ENCODE peak calls at places on chromosomes 7 and 10, in seven cellular contexts. W is hepatocyte, O is upper lobe of right lung, M is body of pancreas, A is A673, B is AG04450, U is PC-3. L is an unnamed sample.

GRCh38 chr10:47404937-47405336 is 20.8 kb upstream of the ZNF488 start:
- DNase-seq in M (no peak), W (no peak), O (no peak), U (no peak), B (no peak), A (no peak), L (no peak)

GRCh38 chr10:119113805-119114732 is 10.2 kb downstream of the DENND10 start:
- DNase-seq in U (peak; percentile 54), B (peak; percentile 85), M (peak; percentile 30), O (no peak), W (peak; percentile 82), A (no peak), L (no peak)

GRCh38 chr7:101096957-101097347 is 11.7 kb downstream of the TRIM56 start:
- DNase-seq in U (no peak), A (no peak), B (no peak), W (no peak), M (no peak), O (no peak), L (no peak)

GRCh38 chr10:132421377-132422168 is 24.6 kb downstream of the PWWP2B start:
- DNase-seq in A (no peak), U (peak; percentile 65), B (no peak), O (peak; percentile 93), W (peak; percentile 89), M (peak; percentile 91), L (peak; percentile 78)

GRCh38 chr10:11886851-11887250 is 63.7 kb downstream of the PROSER2 start:
- DNase-seq in B (no peak), W (no peak), U (peak; percentile 57), O (peak; percentile 57), M (no peak), A (no peak), L (no peak)

GRCh38 chr10:7484456-7485266 is 73.8 kb upstream of the SFMBT2 start:
- DNase-seq in O (no peak), M (peak; percentile 33), U (no peak), A (no peak), W (no peak), B (no peak), L (no peak)

GRCh38 chr10:7279303-7279702 is 131.5 kb downstream of the SFMBT2 start:
- DNase-seq in U (no peak), W (no peak), A (no peak), O (no peak), M (no peak), B (no peak), L (no peak)

GRCh38 chr10:6254200-6254599 is 51.5 kb downstream of the PFKFB3 start:
- DNase-seq in B (no peak), A (no peak), U (no peak), W (no peak), M (no peak), O (no peak), L (no peak)

GRCh38 chr7:140060243-140060630 is 2.5 kb downstream of the PARP12 start:
- DNase-seq in O (no peak), M (no peak), B (no peak), A (no peak), U (peak; percentile 80), W (no peak), L (no peak)

GRCh38 chr7:103981003-103981423 is 8.4 kb downstream of the RELN start:
- DNase-seq in A (no peak), U (no peak), W (no peak), M (no peak), B (no peak), O (no peak), L (no peak)

GRCh38 chr7:115274-115911 is 77.0 kb upstream of the FAM20C start:
- DNase-seq in W (peak; percentile 9), A (no peak), M (peak; percentile 61), O (peak; percentile 76), U (no peak), B (no peak), L (no peak)

GRCh38 chr7:150382123-150382843 is 3.2 kb downstream of the ZNF775 start:
- DNase-seq in U (no peak), A (no peak), M (no peak), B (no peak), O (peak; percentile 47), W (no peak), L (no peak)

GRCh38 chr7:124552217-124552616 is 213.4 kb downstream of the GPR37 start:
- DNase-seq in O (no peak), B (no peak), A (no peak), W (no peak), U (peak; percentile 26), M (no peak), L (no peak)

GRCh38 chr7:94276797-94277196 is 117.9 kb upstream of the COL1A2 start:
- DNase-seq in U (peak; percentile 59), A (peak; percentile 73), M (peak; percentile 13), B (no peak), O (no peak), W (no peak), L (no peak)

GRCh38 chr10:133043541-133044225 is 44.0 kb upstream of the ADGRA1 start:
- DNase-seq in B (no peak), U (no peak), A (no peak), M (no peak), O (no peak), W (no peak), L (no peak)

GRCh38 chr10:9342865-9343450 is 1288.5 kb downstream of the GATA3 start:
- DNase-seq in O (no peak), U (peak; percentile 11), A (peak; percentile 48), M (peak; percentile 12), W (peak; percentile 67), B (peak; percentile 10), L (no peak)

GRCh38 chr7:149670288-149670687 is 103.1 kb downstream of the ZNF467 start:
- DNase-seq in U (peak; percentile 26), B (no peak), M (peak; percentile 30), W (peak; percentile 38), O (no peak), A (peak; percentile 71), L (peak; percentile 18)

GRCh38 chr10:54372164-54372563 is 428.9 kb downstream of the PCDH15 start:
- DNase-seq in W (no peak), A (no peak), U (no peak), M (no peak), O (no peak), B (no peak), L (no peak)
- H3K27ac ChIP-seq in W (no peak overlapping the region), A (no peak overlapping the region), U (no peak overlapping the region), M (no peak overlapping the region), O (no peak overlapping the region), B (no peak overlapping the region), L (no peak overlapping the region)

GRCh38 chr10:4391683-4392082 is 434.3 kb upstream of the AKR1E2 start:
- DNase-seq in U (peak; percentile 10), M (no peak), O (no peak), A (peak; percentile 79), B (no peak), W (no peak), L (no peak)
- TF ChIP-seq CTCF in U (peak; percentile 33), M (no peak), O (no peak), A (peak; percentile 47), B (no peak), W (no peak), L (no peak)

DNA sequence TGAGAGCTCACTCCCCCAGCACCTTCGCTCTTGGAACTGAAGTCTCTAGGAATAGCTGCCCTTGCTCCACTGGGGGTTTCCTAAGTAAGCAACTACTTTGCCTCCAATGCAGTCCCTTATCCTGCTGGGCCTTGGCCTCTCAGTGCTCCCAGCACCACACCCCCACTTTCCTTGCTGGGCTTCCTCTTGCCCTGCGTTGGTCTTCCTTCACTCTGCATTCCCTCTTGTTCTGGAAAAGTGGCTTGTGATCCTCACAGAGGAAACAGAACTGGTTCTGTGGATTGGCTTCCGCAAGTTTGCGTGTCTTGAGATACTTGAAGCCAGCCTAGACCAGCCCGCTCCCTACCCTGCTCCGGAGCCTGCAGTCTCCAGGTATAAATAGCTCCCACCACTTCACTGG is 6.4 kb downstream of the NKX2-3 start:
- DNase-seq in B (no peak), U (no peak), O (no peak), A (no peak), W (no peak), M (no peak), L (no peak)
- H3K27me3 ChIP-seq in B (peaks cover 84% of the 10 kb centered on the region), U (peaks cover 31% of the 10 kb centered on the region), O (peaks cover 97% of the 10 kb centered on the region), A (peaks cover 86% of the 10 kb centered on the region), W (peaks cover 97% of the 10 kb centered on the region), M (peaks cover 34% of the 10 kb centered on the region), L (peaks cover 99% of the 10 kb centered on the region)

GRCh38 chr7:116500071-116500853 is 724 bp downstream of the CAV2 start:
- DNase-seq in B (no peak), O (peak; percentile 66), U (peak; percentile 64), A (peak; percentile 71), M (peak; percentile 9), W (peak; percentile 42), L (peak; percentile 37)

GRCh38 chr7:116501425-116502167 is 2.1 kb downstream of the CAV2 start:
- DNase-seq in M (no peak), O (no peak), A (peak; percentile 62), U (peak; percentile 29), W (peak; percentile 35), B (no peak), L (peak; percentile 30)

GRCh38 chr7:116505278-116505677 is 5.7 kb downstream of the CAV2 start:
- DNase-seq in W (no peak), U (no peak), M (no peak), A (no peak), B (no peak), O (no peak), L (no peak)

GRCh38 chr7:116503835-116504234 is 4.3 kb downstream of the CAV2 start:
- DNase-seq in U (no peak), A (no peak), O (no peak), M (no peak), W (no peak), B (no peak), L (no peak)

GRCh38 chr7:116502201-116503096 is 2.9 kb downstream of the CAV2 start:
- DNase-seq in O (no peak), M (no peak), U (no peak), W (no peak), B (no peak), A (no peak), L (no peak)
- H3K27ac ChIP-seq in O (peak overlapping the region; percentile 94), M (peak overlapping the region; percentile 50), U (no peak overlapping the region), W (peak overlapping the region; percentile 78), B (no peak overlapping the region), A (peak overlapping the region; percentile 98), L (peak overlapping the region; percentile 99)

GRCh38 chr7:159000859-159001435 is 143.7 kb downstream of the VIPR2 start:
- DNase-seq in A (no peak), B (no peak), M (no peak), U (no peak), O (no peak), W (no peak), L (no peak)
- TF ChIP-seq CTCF in A (no peak), B (no peak), M (no peak), U (peak; percentile 14), O (no peak), W (no peak), L (no peak)

GRCh38 chr10:103572597-103573321 is 79.3 kb downstream of the NEURL1 start:
- DNase-seq in A (no peak), B (no peak), O (no peak), U (peak; percentile 65), M (no peak), W (no peak), L (no peak)
- H3K27me3 ChIP-seq in A (no peaks in the 10 kb centered on the region), B (peaks cover 55% of the 10 kb centered on the region), O (no peaks in the 10 kb centered on the region), U (no peaks in the 10 kb centered on the region), M (no peaks in the 10 kb centered on the region), W (no peaks in the 10 kb centered on the region), L (peaks cover 37% of the 10 kb centered on the region)

GRCh38 chr7:12706900-12707536 is 19.6 kb downstream of the ARL4A start:
- DNase-seq in O (no peak), B (no peak), U (peak; percentile 91), W (no peak), A (no peak), M (no peak), L (no peak)
- H3K27ac ChIP-seq in O (no peak overlapping the region), B (no peak overlapping the region), U (peak overlapping the region; percentile 85), W (peak overlapping the region; percentile 41), A (no peak overlapping the region), M (no peak overlapping the region), L (no peak overlapping the region)

L was measured in left ventricle myocardium inferior.